ENCODE peak calls at places on chromosomes 12 and 14, in ten cellular contexts. L, A, B, R, J, Q, V, Y, S and T are unnamed samples. For H3K4me1, the result is how much of the 10 kb centered on the place peaks cover.

GRCh38 chr12:108572166-108572790 is 9.9 kb downstream of the ISCU start:
- DNase-seq in S (no peak), J (no peak), L (no peak), Q (peak), R (no peak), A (no peak), V (no peak), Y (no peak), B (no peak), T (no peak)

GRCh38 chr12:87924149-87924548 is 105.1 kb downstream of the C12orf50 start:
- DNase-seq in A (no peak), Q (peak), S (no peak), R (no peak), Y (no peak), J (no peak), B (no peak), L (no peak), V (no peak), T (no peak)

GRCh38 chr12:68587448-68587873 is 23.2 kb upstream of the RAP1B start:
- DNase-seq in R (no peak), B (no peak), V (no peak), L (no peak), Y (no peak), A (no peak), S (no peak), J (no peak), Q (peak), T (no peak)

GRCh38 chr14:60349663-60350365 is 100.8 kb downstream of the PPM1A start:
- DNase-seq in J (no peak), S (peak), A (peak), V (peak), R (no peak), Y (no peak), Q (peak), B (peak), L (no peak), T (no peak)

GRCh38 chr14:65658202-65658601 is 245.7 kb downstream of the FUT8 start:
- DNase-seq in V (no peak), S (no peak), R (no peak), Q (peak), B (no peak), J (peak), A (no peak), Y (no peak), L (no peak), T (no peak)

GRCh38 chr12:60281522-60281921 is 685.7 kb downstream of the SLC16A7 start:
- DNase-seq in L (no peak), B (no peak), Q (no peak), J (no peak), A (no peak), R (no peak), Y (peak), V (no peak), S (no peak), T (peak)

GRCh38 chr12:28378749-28379148 is 188.5 kb downstream of the CCDC91 start:
- DNase-seq in S (no peak), Y (no peak), R (no peak), V (no peak), L (no peak), A (no peak), B (no peak), J (no peak), Q (peak), T (no peak)

GRCh38 chr14:32012571-32012970 is 64.5 kb upstream of the ARHGAP5 start:
- DNase-seq in A (no peak), V (no peak), Y (no peak), B (no peak), L (no peak), R (no peak), J (no peak), Q (no peak), S (no peak), T (no peak)

GRCh38 chr12:6093764-6094163 is 30.7 kb downstream of the VWF start:
- DNase-seq in V (no peak), A (no peak), Q (no peak), B (no peak), L (no peak), Y (no peak), J (peak), R (no peak), S (no peak), T (no peak)

GRCh38 chr14:65784574-65784973 is 372.0 kb downstream of the FUT8 start:
- DNase-seq in Q (no peak), B (no peak), R (no peak), S (no peak), A (no peak), L (no peak), Y (no peak), J (no peak), V (no peak), T (no peak)

GRCh38 chr12:29781705-29782266 is 2.0 kb downstream of the TMTC1 start:
- DNase-seq in S (no peak), B (no peak), L (no peak), J (no peak), Y (no peak), A (no peak), V (no peak), Q (no peak), R (no peak), T (no peak)

GRCh38 chr14:65156568-65157366 is 54.5 kb upstream of the MAX start:
- DNase-seq in Q (peak), J (peak), A (no peak), B (peak), L (peak), R (peak), S (no peak), V (no peak), Y (peak), T (peak)

GRCh38 chr14:20580242-20580641 is 7.6 kb downstream of the RNASE11 start:
- DNase-seq in J (no peak), S (no peak), L (no peak), B (no peak), A (no peak), Y (no peak), Q (no peak), V (no peak), R (no peak), T (no peak)

GRCh38 chr12:6700646-6701051 is at the start of gene PIANP:
- DNase-seq in R (no peak), L (peak), S (no peak), A (peak), B (peak), V (peak), Y (no peak), J (no peak), Q (peak), T (peak)

GRCh38 chr12:76587428-76588178 is 28.0 kb upstream of the OSBPL8 start:
- DNase-seq in R (no peak), Q (no peak), S (no peak), B (no peak), Y (no peak), A (no peak), L (no peak), V (no peak), J (no peak), T (no peak)

GRCh38 chr12:104741072-104741471 is 217.0 kb downstream of the SLC41A2 start:
- DNase-seq in Q (no peak), B (no peak), J (no peak), L (no peak), R (no peak), V (no peak), S (no peak), A (no peak), Y (no peak), T (no peak)

GRCh38 chr14:80549141-80549540 is 337.8 kb upstream of the DIO2 start:
- DNase-seq in A (no peak), Q (peak), S (no peak), L (no peak), V (no peak), B (no peak), Y (no peak), R (no peak), J (no peak), T (no peak)

GRCh38 chr14:80543211-80543610 is 331.9 kb upstream of the DIO2 start:
- DNase-seq in V (no peak), Y (no peak), S (no peak), R (no peak), J (no peak), Q (no peak), A (no peak), B (no peak), L (no peak), T (no peak)

GRCh38 chr14:80544366-80544765 is 333.1 kb upstream of the DIO2 start:
- DNase-seq in S (no peak), J (no peak), A (no peak), V (no peak), L (no peak), B (no peak), R (no peak), Q (no peak), Y (no peak), T (no peak)

GRCh38 chr14:80546056-80546854 is 335.0 kb upstream of the DIO2 start:
- DNase-seq in J (no peak), V (no peak), R (no peak), L (no peak), B (no peak), S (no peak), A (no peak), Q (no peak), Y (no peak), T (no peak)
- TF ChIP-seq CTCF in J (no peak), V (no peak), R (no peak), L (no peak), B (no peak), S (no peak), A (no peak), Q (no peak), Y (no peak), T (no peak)

GRCh38 chr12:49825360-49825970 is 2.7 kb downstream of the NCKAP5L start:
- DNase-seq in L (no peak), R (peak), S (no peak), Y (peak), B (no peak), Q (peak), A (no peak), V (no peak), J (no peak), T (no peak)

GRCh38 chr12:49823951-49824350 is 4.3 kb downstream of the NCKAP5L start:
- DNase-seq in L (no peak), R (no peak), B (no peak), Y (no peak), J (no peak), A (no peak), S (no peak), V (no peak), Q (no peak), T (no peak)

GRCh38 chr12:49823350-49823749 is 4.9 kb downstream of the NCKAP5L start:
- DNase-seq in V (no peak), S (no peak), B (no peak), Q (no peak), L (no peak), A (no peak), J (no peak), Y (no peak), R (no peak), T (no peak)

GRCh38 chr12:49824886-49825285 is 3.3 kb downstream of the NCKAP5L start:
- DNase-seq in S (no peak), B (no peak), A (no peak), V (no peak), L (no peak), R (peak), J (no peak), Y (no peak), Q (peak), T (no peak)

DNA sequence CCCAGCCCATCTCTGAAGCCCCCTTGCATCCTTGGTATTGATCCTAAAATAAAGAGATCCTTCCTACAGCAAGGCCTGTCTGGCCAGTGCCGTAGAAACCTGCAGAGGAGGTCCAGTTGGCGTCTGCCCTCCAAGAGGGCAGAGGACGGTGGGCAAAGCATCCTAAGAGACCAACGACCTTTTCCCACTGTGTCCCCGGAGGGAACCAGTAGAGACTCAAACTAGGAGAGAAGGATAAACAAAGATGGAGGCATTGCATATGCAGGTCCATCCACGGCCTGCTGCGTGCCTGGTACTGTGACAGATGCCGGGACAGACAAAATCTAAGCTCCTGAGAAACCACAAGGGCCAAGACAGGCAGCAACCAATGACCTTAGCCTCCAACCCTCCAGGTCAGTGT is 3.8 kb downstream of the NCKAP5L start:
- DNase-seq in S (no peak), V (no peak), A (no peak), Y (no peak), B (no peak), J (no peak), L (no peak), R (no peak), Q (no peak), T (no peak)
- H3K4me1 ChIP-seq in S (half or more), V (under half), A (under half), Y (under half), B (under half), J (under half), L (half or more), R (half or more), Q (under half), T (under half)

DNA sequence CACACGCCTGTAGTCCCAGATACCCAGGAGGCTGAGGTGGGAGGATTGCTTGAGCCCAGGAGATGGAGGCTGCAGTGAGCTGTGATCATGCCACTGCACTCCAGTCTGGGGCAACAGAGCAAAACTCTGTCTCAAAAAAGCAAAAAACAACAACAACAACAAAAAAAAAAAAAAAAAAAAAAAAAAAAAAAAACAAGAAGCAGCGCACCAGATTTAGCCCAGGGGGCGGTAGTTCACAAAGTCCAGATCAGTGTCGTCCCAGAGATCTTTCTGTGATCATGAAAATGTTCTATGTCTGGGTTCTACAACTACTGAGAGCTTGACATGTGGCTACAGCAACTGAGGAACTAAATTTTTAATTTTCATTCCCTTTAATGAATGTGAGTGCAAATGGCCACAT is 27.4 kb downstream of the OAS2 start:
- DNase-seq in A (peak), S (no peak), L (no peak), Q (no peak), R (no peak), J (no peak), V (no peak), Y (no peak), B (no peak), T (no peak)
- TF ChIP-seq CTCF in A (peak), S (no peak), L (no peak), Q (peak), R (no peak), J (peak), V (peak), Y (no peak), B (no peak), T (no peak)

GRCh38 chr14:91396959-91397815 is 20.4 kb downstream of the CCDC88C start:
- DNase-seq in J (no peak), B (no peak), L (no peak), R (no peak), A (no peak), S (no peak), Y (peak), V (no peak), Q (no peak), T (no peak)

GRCh38 chr14:91392623-91393303 is 24.9 kb downstream of the CCDC88C start:
- DNase-seq in Q (no peak), A (no peak), J (no peak), B (no peak), S (no peak), V (no peak), Y (peak), R (no peak), L (no peak), T (no peak)

GRCh38 chr14:91395998-91396660 is 21.5 kb downstream of the CCDC88C start:
- DNase-seq in R (no peak), B (no peak), J (no peak), A (no peak), Q (peak), L (no peak), S (no peak), V (no peak), Y (peak), T (no peak)

GRCh38 chr14:91394105-91395081 is 23.2 kb downstream of the CCDC88C start:
- DNase-seq in L (no peak), Y (peak), V (no peak), A (no peak), J (no peak), S (no peak), Q (no peak), R (no peak), B (no peak), T (no peak)

GRCh38 chr14:91395466-91395865 is 22.2 kb downstream of the CCDC88C start:
- DNase-seq in S (no peak), Q (no peak), Y (peak), V (no peak), J (no peak), A (no peak), B (no peak), R (no peak), L (no peak), T (no peak)
- H3K4me1 ChIP-seq in S (under half), Q (under half), Y (under half), V (under half), J (under half), A (under half), B (under half), R (under half), L (under half), T (under half)

DNA sequence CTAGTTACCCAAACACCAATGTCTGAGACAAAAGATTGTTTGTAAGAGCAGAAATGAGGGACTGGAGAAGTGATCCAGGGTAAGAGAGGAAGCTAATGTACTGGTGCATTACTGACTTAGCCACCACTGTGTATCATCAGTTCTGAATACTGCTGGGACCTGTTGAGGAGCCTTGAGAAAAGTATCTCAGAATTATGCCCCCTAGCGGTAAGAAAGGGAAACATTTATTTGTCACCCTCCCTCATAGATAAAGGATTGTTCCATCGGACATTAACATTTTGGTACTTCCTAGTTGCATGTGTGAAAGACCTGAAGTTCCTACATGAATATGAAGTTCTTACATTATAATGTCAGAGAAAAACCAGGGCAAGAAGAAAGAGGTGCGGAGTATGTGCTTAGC is 612.5 kb downstream of the FSCB start:
- DNase-seq in B (no peak), R (no peak), Y (no peak), S (no peak), V (no peak), J (no peak), L (no peak), A (no peak), Q (no peak), T (no peak)
- TF ChIP-seq CTCF in B (no peak), R (peak), Y (peak), S (peak), V (peak), J (peak), L (peak), A (peak), Q (peak), T (peak)

GRCh38 chr12:80551897-80552296 is 107.9 kb downstream of the PTPRQ start:
- DNase-seq in L (no peak), V (no peak), S (no peak), Y (no peak), B (no peak), Q (peak), A (peak), J (peak), R (no peak), T (no peak)
- H3K4me1 ChIP-seq in L (under half), V (under half), S (under half), Y (under half), B (under half), Q (under half), A (under half), J (under half), R (under half), T (under half)

GRCh38 chr14:22524784-22525161 is 64.3 kb downstream of the DAD1 start:
- DNase-seq in J (no peak), R (no peak), A (no peak), V (no peak), Q (peak), L (no peak), B (no peak), Y (no peak), S (no peak), T (no peak)
- TF ChIP-seq CTCF in J (no peak), R (no peak), A (no peak), V (no peak), Q (no peak), L (no peak), B (no peak), Y (no peak), S (no peak), T (no peak)

GRCh38 chr12:15982071-15982470 is 70.9 kb downstream of the DERA start:
- DNase-seq in A (no peak), B (no peak), S (no peak), L (no peak), V (no peak), J (no peak), R (no peak), Y (no peak), Q (peak), T (no peak)
- H3K4me1 ChIP-seq in A (under half), B (under half), S (under half), L (under half), V (under half), J (under half), R (under half), Y (under half), Q (under half), T (under half)